ENCODE peak calls at places on chromosomes 5 and 9, in six cellular contexts. L, N, G, W, R and C are unnamed samples.

GRCh38 chr5:74767579-74767913 is 497 bp downstream of the NSA2 start:
- DNase-seq in W (peak; percentile 25), R (peak; percentile 36), L (no peak), N (peak; percentile 65), G (no peak), C (peak; percentile 53)

GRCh38 chr9:76218868-76219462 is 175.3 kb downstream of the RFK start:
- DNase-seq in L (no peak), G (no peak), N (peak; percentile 8), R (no peak), W (no peak), C (no peak)

GRCh38 chr9:96818535-96818934 is 35.8 kb downstream of the ZNF782 start:
- DNase-seq in W (no peak), N (no peak), R (no peak), L (no peak), G (no peak), C (peak; percentile 3)

GRCh38 chr5:79512692-79513518 is 1.0 kb downstream of the HOMER1 start:
- DNase-seq in W (peak; percentile 35), N (peak; percentile 20), L (no peak), R (peak; percentile 24), G (no peak), C (peak; percentile 51)

GRCh38 chr9:74876611-74877010 is 11.1 kb downstream of the TRPM6 start:
- DNase-seq in R (no peak), G (no peak), W (no peak), N (no peak), L (no peak), C (no peak)

GRCh38 chr5:165829504-165829903 is 2324.1 kb downstream of the MAT2B start:
- DNase-seq in G (no peak), N (no peak), W (no peak), L (no peak), R (no peak), C (no peak)

GRCh38 chr9:133463234-133463863 is 3.6 kb downstream of the CACFD1 start:
- DNase-seq in G (no peak), R (peak; percentile 40), N (no peak), W (no peak), L (no peak), C (peak; percentile 42)

GRCh38 chr5:165881259-165881658 is 2375.8 kb downstream of the MAT2B start:
- DNase-seq in W (peak; percentile 2), N (no peak), L (no peak), R (no peak), G (no peak), C (peak; percentile 54)

GRCh38 chr5:83711982-83712601 is 8.6 kb downstream of the HAPLN1 start:
- DNase-seq in N (peak; percentile 51), R (peak; percentile 49), G (no peak), W (peak; percentile 78), L (peak; percentile 47), C (peak; percentile 68)

GRCh38 chr5:148746826-148747535 is 79.4 kb upstream of the ADRB2 start:
- DNase-seq in N (no peak), R (no peak), W (no peak), L (no peak), G (no peak), C (no peak)

GRCh38 chr5:17694401-17694800 is 60.1 kb downstream of the TAF11L14 start:
- DNase-seq in R (no peak), L (no peak), N (no peak), W (peak; percentile 19), G (no peak), C (peak; percentile 32)

GRCh38 chr5:149863176-149863575 is 81.4 kb downstream of the PDE6A start:
- DNase-seq in W (no peak), R (no peak), N (no peak), L (no peak), G (no peak), C (no peak)

GRCh38 chr5:149860801-149861322 is 83.7 kb downstream of the PDE6A start:
- DNase-seq in L (peak; percentile 27), R (no peak), N (peak; percentile 53), G (no peak), W (peak; percentile 60), C (peak; percentile 94)

GRCh38 chr5:149869266-149869875 is 75.2 kb downstream of the PDE6A start:
- DNase-seq in N (no peak), L (no peak), W (no peak), G (no peak), R (no peak), C (no peak)

GRCh38 chr5:149863830-149864229 is 80.8 kb downstream of the PDE6A start:
- DNase-seq in L (no peak), N (no peak), R (no peak), G (no peak), W (no peak), C (no peak)

DNA sequence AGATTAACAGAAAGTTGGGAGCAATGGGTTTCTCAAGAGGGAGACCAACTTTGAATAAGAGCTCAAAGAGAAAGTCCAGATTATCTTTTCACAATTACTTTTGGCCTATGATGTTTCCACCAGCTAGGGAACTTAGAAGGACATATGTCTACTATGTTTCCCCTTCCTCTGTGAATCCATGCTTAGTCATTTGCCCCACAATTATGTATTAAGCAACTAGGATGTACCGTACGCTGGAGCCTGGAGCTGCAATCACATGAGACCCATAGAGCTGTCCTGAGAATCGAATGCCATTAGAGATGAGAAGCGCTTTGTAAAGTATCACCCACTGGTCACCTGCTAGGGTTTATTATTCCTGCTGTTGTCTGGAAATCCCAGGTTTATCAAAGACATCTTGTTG is 78.8 kb downstream of the PDE6A start:
- DNase-seq in W (no peak), G (no peak), R (no peak), N (peak; percentile 41), L (no peak), C (peak; percentile 64)
- TF ChIP-seq CTCF in W (no peak), G (no peak), R (no peak), N (no peak), L (no peak), C (no peak)

GRCh38 chr5:3197237-3197636 is 398.4 kb upstream of the IRX1 start:
- DNase-seq in N (no peak), L (no peak), G (no peak), W (no peak), R (no peak), C (no peak)

GRCh38 chr5:3191585-3191984 is 404.0 kb upstream of the IRX1 start:
- DNase-seq in G (no peak), W (no peak), N (no peak), R (no peak), L (no peak), C (no peak)

GRCh38 chr5:3195991-3196390 is 399.6 kb upstream of the IRX1 start:
- DNase-seq in R (no peak), L (no peak), N (no peak), G (no peak), W (no peak), C (no peak)

GRCh38 chr5:3194684-3195083 is 400.9 kb upstream of the IRX1 start:
- DNase-seq in W (no peak), N (no peak), G (no peak), L (no peak), R (no peak), C (no peak)

GRCh38 chr5:3194141-3194540 is 401.5 kb upstream of the IRX1 start:
- DNase-seq in N (no peak), G (no peak), R (no peak), L (no peak), W (no peak), C (no peak)
- TF ChIP-seq CTCF in N (no peak), G (no peak), R (no peak), L (no peak), W (no peak), C (no peak)

GRCh38 chr5:37721447-37721871 is 118.4 kb downstream of the GDNF start:
- DNase-seq in W (no peak), G (no peak), L (no peak), R (no peak), N (peak; percentile 61), C (no peak)

GRCh38 chr5:37724395-37725125 is 115.3 kb downstream of the GDNF start:
- DNase-seq in R (no peak), W (peak; percentile 66), G (no peak), N (peak; percentile 60), L (no peak), C (no peak)

GRCh38 chr5:37722236-37723146 is 117.3 kb downstream of the GDNF start:
- DNase-seq in G (no peak), R (no peak), W (peak; percentile 96), L (peak; percentile 98), N (peak; percentile 98), C (peak; percentile 77)

GRCh38 chr5:37725185-37725584 is 114.7 kb downstream of the GDNF start:
- DNase-seq in G (no peak), W (no peak), N (no peak), L (no peak), R (no peak), C (no peak)

DNA sequence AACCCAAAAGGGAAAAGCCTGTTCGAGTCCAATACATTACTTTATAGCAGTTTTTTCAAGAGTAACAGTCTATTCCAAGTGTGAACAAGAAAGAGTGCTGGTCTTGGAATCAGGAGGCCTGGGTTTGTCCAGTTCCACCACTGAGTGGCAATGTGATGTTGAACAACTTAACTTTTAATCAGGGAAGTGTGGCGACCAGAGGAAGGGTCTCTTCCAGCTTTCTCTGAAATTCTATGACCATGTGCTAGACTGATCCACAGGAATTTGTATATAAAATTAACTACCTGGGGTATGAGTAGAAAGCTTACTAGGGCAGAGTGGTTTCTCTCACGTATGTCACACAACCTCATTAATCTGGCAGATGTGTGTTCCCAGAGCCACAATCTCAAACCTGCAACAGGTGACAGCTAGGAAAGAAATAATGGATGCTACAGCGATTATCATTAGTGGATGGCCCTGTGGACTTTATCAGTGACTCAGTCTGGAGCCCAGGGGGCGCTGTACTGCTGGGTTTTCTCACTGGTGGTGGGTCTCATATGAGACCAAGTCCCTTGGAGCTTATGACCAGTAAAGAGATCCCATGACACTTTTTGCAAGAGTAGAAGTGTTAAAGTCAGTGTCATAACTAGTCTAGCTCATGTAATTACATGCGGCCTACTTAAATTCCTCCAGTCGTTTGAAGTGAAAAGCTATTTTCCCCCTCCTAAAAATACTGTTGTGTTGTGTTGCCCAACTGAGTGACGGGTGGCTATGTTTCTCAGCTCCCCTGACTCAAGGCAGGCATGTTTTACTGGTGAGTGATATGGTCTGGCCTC is 116.5 kb downstream of the GDNF start:
- DNase-seq in G (no peak), L (no peak), R (peak; percentile 47), N (peak; percentile 30), W (peak; percentile 42), C (peak; percentile 17)
- TF ChIP-seq CTCF in G (peak; percentile 27), L (peak; percentile 57), R (peak; percentile 68), N (peak; percentile 29), W (peak; percentile 74), C (peak; percentile 49)

GRCh38 chr5:143713331-143714032 is 98.5 kb upstream of the HMHB1 start:
- DNase-seq in G (no peak), N (peak; percentile 30), W (no peak), R (no peak), L (no peak), C (peak; percentile 6)

GRCh38 chr5:143720689-143721088 is 91.3 kb upstream of the HMHB1 start:
- DNase-seq in R (no peak), L (no peak), N (no peak), W (no peak), G (no peak), C (no peak)

GRCh38 chr5:143714629-143715028 is 97.3 kb upstream of the HMHB1 start:
- DNase-seq in L (no peak), R (no peak), N (peak; percentile 25), W (peak; percentile 60), G (no peak), C (peak; percentile 24)

GRCh38 chr5:143716856-143717255 is 95.1 kb upstream of the HMHB1 start:
- DNase-seq in G (no peak), L (no peak), R (no peak), W (no peak), N (no peak), C (no peak)

DNA sequence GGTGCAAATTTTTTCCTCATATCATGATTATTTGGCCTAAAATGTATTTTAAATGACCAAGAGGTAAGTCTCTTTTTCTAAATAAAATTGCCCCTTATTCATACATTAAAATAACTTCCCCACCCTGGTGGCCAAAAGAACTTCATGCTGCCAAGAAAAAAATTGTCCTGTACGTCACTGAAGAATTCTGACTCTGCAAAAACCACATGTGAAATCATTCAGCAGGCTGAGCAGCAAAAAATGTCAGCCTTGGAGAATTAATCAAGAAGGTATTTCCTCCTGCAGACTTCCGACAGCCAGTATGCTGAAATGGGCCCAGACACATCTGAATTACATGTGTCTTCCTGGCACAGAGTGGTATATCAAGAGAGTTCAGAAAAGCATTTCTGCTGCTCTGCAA is 94.6 kb upstream of the HMHB1 start:
- DNase-seq in N (peak; percentile 84), R (no peak), L (peak; percentile 65), W (no peak), G (no peak), C (peak; percentile 9)
- TF ChIP-seq CTCF in N (peak; percentile 23), R (no peak), L (no peak), W (no peak), G (peak; percentile 44), C (no peak)